ENCODE peak calls at places on chromosome 4, in ten cellular contexts. Q, R, O, B, X, P, M, H, F and E are unnamed samples.
A peak's percentile ranks its signal among the peaks of the same experiment; 100 is the strongest.

GRCh38 chr4:177573487-177573886 is 131.2 kb upstream of the AGA start:
- DNase-seq in Q (no peak), R (no peak), O (peak; percentile 31), B (no peak), X (peak; percentile 59), P (peak; percentile 96), M (no peak), H (no peak), F (no peak), E (no peak)

GRCh38 chr4:99104153-99104552 is 15.6 kb upstream of the ADH5 start:
- DNase-seq in Q (no peak), R (no peak), O (no peak), B (no peak), X (no peak), P (no peak), M (no peak), H (no peak), F (no peak), E (no peak)

GRCh38 chr4:8396762-8397406 is 43.6 kb downstream of the ACOX3 start:
- DNase-seq in Q (no peak), R (peak; percentile 68), O (no peak), B (no peak), X (no peak), P (no peak), M (no peak), H (peak; percentile 69), F (no peak), E (no peak)

GRCh38 chr4:108900018-108900417 is 137.2 kb upstream of the ETNPPL start:
- DNase-seq in Q (peak; percentile 38), R (no peak), O (no peak), B (no peak), X (no peak), P (no peak), M (no peak), H (no peak), F (no peak), E (no peak)

GRCh38 chr4:1516881-1517480 is 110.7 kb upstream of the NKX1-1 start:
- DNase-seq in Q (no peak), R (peak; percentile 70), O (no peak), B (no peak), X (no peak), P (no peak), M (no peak), H (peak; percentile 68), F (no peak), E (no peak)

GRCh38 chr4:26173619-26174018 is 147.2 kb upstream of the RBPJ start:
- DNase-seq in Q (no peak), R (no peak), O (no peak), B (no peak), X (no peak), P (no peak), M (no peak), H (no peak), F (no peak), E (no peak)

GRCh38 chr4:72591547-72591946 is 22.5 kb upstream of the ADAMTS3 start:
- DNase-seq in Q (no peak), R (no peak), O (peak; percentile 19), B (no peak), X (no peak), P (peak; percentile 47), M (no peak), H (no peak), F (no peak), E (no peak)

GRCh38 chr4:12439633-12440305 is 1011.1 kb upstream of the HS3ST1 start:
- DNase-seq in Q (no peak), R (no peak), O (no peak), B (no peak), X (no peak), P (peak; percentile 6), M (no peak), H (no peak), F (no peak), E (no peak)

GRCh38 chr4:88107406-88108107 is 50.9 kb downstream of the ABCG2 start:
- DNase-seq in Q (no peak), R (no peak), O (no peak), B (no peak), X (no peak), P (peak; percentile 7), M (peak; percentile 61), H (no peak), F (no peak), E (no peak)

GRCh38 chr4:8615366-8615765 is 22.8 kb downstream of the CPZ start:
- DNase-seq in Q (no peak), R (peak; percentile 79), O (no peak), B (no peak), X (no peak), P (no peak), M (no peak), H (peak; percentile 47), F (no peak), E (no peak)

GRCh38 chr4:1293981-1294380 is 4.3 kb downstream of the MAEA start:
- DNase-seq in Q (no peak), R (no peak), O (no peak), B (no peak), X (no peak), P (no peak), M (peak; percentile 27), H (no peak), F (no peak), E (no peak)

GRCh38 chr4:156969136-156969535 is 2.5 kb downstream of the PDGFC start:
- DNase-seq in Q (no peak), R (no peak), O (no peak), B (no peak), X (no peak), P (no peak), M (no peak), H (no peak), F (no peak), E (no peak)

GRCh38 chr4:164734476-164734875 is 19.5 kb upstream of the SMIM31 start:
- DNase-seq in Q (no peak), R (no peak), O (no peak), B (no peak), X (no peak), P (no peak), M (no peak), H (no peak), F (no peak), E (no peak)

GRCh38 chr4:78417603-78418002 is 134.0 kb upstream of the ANXA3 start:
- DNase-seq in Q (no peak), R (no peak), O (no peak), B (no peak), X (no peak), P (no peak), M (no peak), H (no peak), F (no peak), E (no peak)

GRCh38 chr4:117700111-117700892 is 334.0 kb upstream of the NDST3 start:
- DNase-seq in Q (no peak), R (no peak), O (no peak), B (peak; percentile 13), X (no peak), P (no peak), M (no peak), H (no peak), F (no peak), E (peak; percentile 4)

GRCh38 chr4:151760713-151761661 is at the start of gene GATB:
- DNase-seq in Q (peak; percentile 98), R (peak; percentile 93), O (peak; percentile 85), B (peak; percentile 96), X (peak; percentile 77), P (peak; percentile 96), M (peak; percentile 90), H (peak; percentile 93), F (peak; percentile 93), E (peak; percentile 89)

GRCh38 chr4:141810038-141810701 is 173.8 kb downstream of the IL15 start:
- DNase-seq in Q (no peak), R (no peak), O (no peak), B (no peak), X (no peak), P (no peak), M (no peak), H (no peak), F (no peak), E (no peak)

GRCh38 chr4:112916868-112917267 is 132.6 kb upstream of the ANK2 start:
- DNase-seq in Q (no peak), R (no peak), O (no peak), B (no peak), X (no peak), P (no peak), M (no peak), H (no peak), F (no peak), E (no peak)

GRCh38 chr4:184900184-184900583 is 74.4 kb upstream of the ACSL1 start:
- DNase-seq in Q (no peak), R (no peak), O (no peak), B (no peak), X (no peak), P (no peak), M (no peak), H (no peak), F (no peak), E (no peak)
- TF ChIP-seq CTCF in Q (no peak), R (no peak), O (no peak), B (no peak), X (no peak), P (no peak), M (no peak), H (no peak), F (no peak), E (no peak)

DNA sequence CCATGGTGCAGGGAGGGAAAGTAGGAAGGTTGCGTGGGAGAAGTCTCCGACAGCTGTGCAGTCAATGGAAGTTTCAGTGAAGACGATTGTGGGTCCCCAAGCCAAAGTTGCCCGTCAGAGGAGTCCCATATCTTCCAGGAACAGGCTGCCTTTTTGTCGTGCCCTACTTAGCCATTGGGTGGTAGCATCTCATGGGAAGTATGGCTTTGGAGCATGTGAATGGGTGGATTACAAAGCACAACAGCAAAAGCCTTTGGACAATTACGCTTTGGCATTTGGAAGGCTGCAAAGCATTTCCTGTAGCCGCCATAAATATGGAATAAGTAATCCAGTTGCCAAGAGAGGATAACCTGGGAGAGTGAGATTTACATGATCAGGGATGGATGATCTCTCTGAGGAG is 300.7 kb upstream of the BOD1L1 start:
- DNase-seq in Q (no peak), R (no peak), O (no peak), B (no peak), X (no peak), P (no peak), M (no peak), H (no peak), F (no peak), E (no peak)
- TF ChIP-seq CTCF in Q (no peak), R (no peak), O (no peak), B (no peak), X (no peak), P (no peak), M (no peak), H (no peak), F (no peak), E (no peak)

DNA sequence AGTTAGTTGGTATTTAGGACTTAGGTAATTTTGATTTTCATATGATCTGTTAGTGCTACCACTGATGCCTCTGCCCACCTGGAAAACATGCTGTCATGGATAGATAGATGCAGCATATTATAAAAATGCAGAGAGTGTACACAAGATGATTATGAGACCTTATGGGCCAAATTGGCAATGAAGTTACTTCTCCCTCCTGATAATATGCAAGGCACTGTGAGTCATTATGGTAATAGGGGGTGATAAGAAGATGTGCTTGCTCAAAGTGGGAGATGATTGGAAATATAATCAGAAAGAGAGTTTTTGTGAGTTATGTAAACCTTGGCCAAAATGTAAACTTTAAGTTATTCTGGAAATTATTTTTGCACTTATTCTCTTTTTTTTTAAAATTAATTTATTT is 56.6 kb upstream of the RHOH start:
- DNase-seq in Q (no peak), R (no peak), O (no peak), B (no peak), X (no peak), P (no peak), M (no peak), H (no peak), F (no peak), E (no peak)
- TF ChIP-seq CTCF in Q (no peak), R (no peak), O (no peak), B (no peak), X (no peak), P (no peak), M (no peak), H (no peak), F (no peak), E (no peak)

GRCh38 chr4:15684498-15684897 is 2.9 kb downstream of the FAM200B start:
- DNase-seq in Q (no peak), R (no peak), O (no peak), B (no peak), X (no peak), P (no peak), M (no peak), H (no peak), F (no peak), E (no peak)
- TF ChIP-seq CTCF in Q (no peak), R (no peak), O (no peak), B (no peak), X (no peak), P (no peak), M (no peak), H (no peak), F (no peak), E (no peak)